ENCODE peak calls at places on chromosomes 13 and 19, in five cellular contexts. One of them, this sample, is unnamed.

GRCh38 chr13:41383400-41383799 is 72.3 kb downstream of the NAA16 start:
- DNase-seq in sigmoid colon: no peak
- DNase-seq in cardiac muscle cell: no peak
- DNase-seq in body of pancreas: no peak
- DNase-seq in thoracic aorta: no peak
- DNase-seq in this sample: no peak

GRCh38 chr13:44096906-44097305 is 217.2 kb downstream of the LACC1 start:
- DNase-seq in sigmoid colon: no peak
- DNase-seq in cardiac muscle cell: no peak
- DNase-seq in body of pancreas: no peak
- DNase-seq in thoracic aorta: no peak
- DNase-seq in this sample: no peak

GRCh38 chr19:55670280-55671053 is 4.6 kb upstream of the EPN1 start:
- DNase-seq in sigmoid colon: peak; percentile 85
- DNase-seq in cardiac muscle cell: peak; percentile 20
- DNase-seq in body of pancreas: peak; percentile 51
- DNase-seq in thoracic aorta: no peak
- DNase-seq in this sample: no peak

GRCh38 chr13:110234532-110234931 is 72.4 kb downstream of the COL4A1 start:
- DNase-seq in sigmoid colon: no peak
- DNase-seq in cardiac muscle cell: no peak
- DNase-seq in body of pancreas: no peak
- DNase-seq in thoracic aorta: no peak
- DNase-seq in this sample: no peak

GRCh38 chr13:31110617-31111016 is 51.1 kb downstream of the HSPH1 start:
- DNase-seq in sigmoid colon: no peak
- DNase-seq in cardiac muscle cell: no peak
- DNase-seq in body of pancreas: no peak
- DNase-seq in thoracic aorta: no peak
- DNase-seq in this sample: no peak

GRCh38 chr13:112990783-112991182 is 21.8 kb downstream of the MCF2L start:
- DNase-seq in sigmoid colon: no peak
- DNase-seq in cardiac muscle cell: no peak
- DNase-seq in body of pancreas: peak; percentile 82
- DNase-seq in thoracic aorta: no peak
- DNase-seq in this sample: no peak

GRCh38 chr19:32219392-32219791 is 126.0 kb upstream of the ZNF507 start:
- DNase-seq in sigmoid colon: no peak
- DNase-seq in cardiac muscle cell: no peak
- DNase-seq in body of pancreas: no peak
- DNase-seq in thoracic aorta: no peak
- DNase-seq in this sample: no peak

GRCh38 chr13:63044617-63045016 is 1629.0 kb upstream of the PCDH20 start:
- DNase-seq in sigmoid colon: no peak
- DNase-seq in cardiac muscle cell: no peak
- DNase-seq in body of pancreas: no peak
- DNase-seq in thoracic aorta: no peak
- DNase-seq in this sample: no peak

GRCh38 chr19:34480971-34481821 is at the start of gene WTIP:
- DNase-seq in sigmoid colon: peak; percentile 86
- DNase-seq in cardiac muscle cell: peak; percentile 95
- DNase-seq in body of pancreas: peak; percentile 67
- DNase-seq in thoracic aorta: peak; percentile 28
- DNase-seq in this sample: peak; percentile 21

GRCh38 chr13:34627905-34628682 is 314.0 kb upstream of the NBEA start:
- DNase-seq in sigmoid colon: no peak
- DNase-seq in cardiac muscle cell: no peak
- DNase-seq in body of pancreas: no peak
- DNase-seq in thoracic aorta: no peak
- DNase-seq in this sample: no peak

GRCh38 chr19:45901432-45901903 is 945 bp downstream of the MYPOP start:
- DNase-seq in sigmoid colon: peak; percentile 82
- DNase-seq in cardiac muscle cell: peak; percentile 67
- DNase-seq in body of pancreas: peak; percentile 55
- DNase-seq in thoracic aorta: no peak
- DNase-seq in this sample: no peak

GRCh38 chr19:39098365-39099269 is 14.4 kb downstream of the ACP7 start:
- DNase-seq in sigmoid colon: no peak
- DNase-seq in cardiac muscle cell: no peak
- DNase-seq in body of pancreas: no peak
- DNase-seq in thoracic aorta: no peak
- DNase-seq in this sample: no peak

GRCh38 chr19:18117692-18118378 is 20.3 kb downstream of the MAST3 start:
- DNase-seq in sigmoid colon: peak; percentile 93
- DNase-seq in cardiac muscle cell: peak; percentile 91
- DNase-seq in body of pancreas: peak; percentile 94
- DNase-seq in thoracic aorta: no peak
- DNase-seq in this sample: no peak

GRCh38 chr13:99382428-99383133 is 75.4 kb upstream of the GPR183 start:
- DNase-seq in sigmoid colon: peak; percentile 50
- DNase-seq in cardiac muscle cell: no peak
- DNase-seq in body of pancreas: no peak
- DNase-seq in thoracic aorta: no peak
- DNase-seq in this sample: no peak

GRCh38 chr19:33634361-33635091 is 12.8 kb downstream of the CHST8 start:
- DNase-seq in sigmoid colon: peak; percentile 46
- DNase-seq in cardiac muscle cell: no peak
- DNase-seq in body of pancreas: no peak
- DNase-seq in thoracic aorta: no peak
- DNase-seq in this sample: no peak

GRCh38 chr19:47633516-47633915 is 24.6 kb downstream of the BICRA start:
- DNase-seq in sigmoid colon: no peak
- DNase-seq in cardiac muscle cell: no peak
- DNase-seq in body of pancreas: no peak
- DNase-seq in thoracic aorta: no peak
- DNase-seq in this sample: peak; percentile 55

GRCh38 chr13:31043891-31044657 is 111.6 kb downstream of the TEX26 start:
- DNase-seq in sigmoid colon: peak; percentile 89
- DNase-seq in cardiac muscle cell: peak; percentile 91
- DNase-seq in body of pancreas: peak; percentile 75
- DNase-seq in thoracic aorta: peak; percentile 28
- DNase-seq in this sample: no peak

GRCh38 chr13:52994865-52995264 is 33.7 kb upstream of the OLFM4 start:
- DNase-seq in sigmoid colon: no peak
- DNase-seq in cardiac muscle cell: no peak
- DNase-seq in body of pancreas: no peak
- DNase-seq in thoracic aorta: no peak
- DNase-seq in this sample: no peak

GRCh38 chr13:94217370-94217769 is 262.1 kb downstream of the DCT start:
- DNase-seq in sigmoid colon: no peak
- DNase-seq in cardiac muscle cell: no peak
- DNase-seq in body of pancreas: no peak
- DNase-seq in thoracic aorta: no peak
- DNase-seq in this sample: no peak

GRCh38 chr13:77928909-77929308 is 10.3 kb upstream of the EDNRB start:
- DNase-seq in sigmoid colon: no peak
- DNase-seq in cardiac muscle cell: no peak
- DNase-seq in body of pancreas: no peak
- DNase-seq in thoracic aorta: no peak
- DNase-seq in this sample: no peak

GRCh38 chr19:51094696-51095279 is 12.1 kb upstream of the KLK14 start:
- DNase-seq in sigmoid colon: no peak
- DNase-seq in cardiac muscle cell: peak; percentile 25
- DNase-seq in body of pancreas: peak; percentile 52
- DNase-seq in thoracic aorta: no peak
- DNase-seq in this sample: no peak

GRCh38 chr19:39156230-39156890 is 30.8 kb downstream of the PAK4 start:
- DNase-seq in sigmoid colon: no peak
- DNase-seq in cardiac muscle cell: peak; percentile 32
- DNase-seq in body of pancreas: peak; percentile 76
- DNase-seq in thoracic aorta: no peak
- DNase-seq in this sample: no peak

GRCh38 chr13:45231722-45232121 is 30.9 kb upstream of the KCTD4 start:
- DNase-seq in sigmoid colon: no peak
- DNase-seq in cardiac muscle cell: peak; percentile 56
- DNase-seq in body of pancreas: no peak
- DNase-seq in thoracic aorta: no peak
- DNase-seq in this sample: no peak

GRCh38 chr13:109355129-109355528 is 431.3 kb downstream of the IRS2 start:
- DNase-seq in sigmoid colon: no peak
- DNase-seq in cardiac muscle cell: no peak
- DNase-seq in body of pancreas: no peak
- DNase-seq in thoracic aorta: no peak
- DNase-seq in this sample: no peak

GRCh38 chr19:31364956-31365355 is 15.7 kb upstream of the TSHZ3 start:
- DNase-seq in sigmoid colon: no peak
- DNase-seq in cardiac muscle cell: no peak
- DNase-seq in body of pancreas: no peak
- DNase-seq in thoracic aorta: no peak
- DNase-seq in this sample: no peak

GRCh38 chr13:41639955-41640780 is 182.8 kb downstream of the RGCC start:
- DNase-seq in sigmoid colon: peak; percentile 77
- DNase-seq in cardiac muscle cell: peak; percentile 49
- DNase-seq in body of pancreas: no peak
- DNase-seq in thoracic aorta: no peak
- DNase-seq in this sample: no peak

GRCh38 chr19:29840066-29840950 is 28.5 kb downstream of the CCNE1 start:
- DNase-seq in sigmoid colon: peak; percentile 45
- DNase-seq in cardiac muscle cell: no peak
- DNase-seq in body of pancreas: no peak
- DNase-seq in thoracic aorta: no peak
- DNase-seq in this sample: no peak

GRCh38 chr19:18865973-18866799 is 29.8 kb downstream of the CERS1 start:
- DNase-seq in sigmoid colon: no peak
- DNase-seq in cardiac muscle cell: peak; percentile 68
- DNase-seq in body of pancreas: no peak
- DNase-seq in thoracic aorta: no peak
- DNase-seq in this sample: no peak

GRCh38 chr13:108816381-108816780 is 187.0 kb downstream of the MYO16 start:
- DNase-seq in sigmoid colon: no peak
- DNase-seq in cardiac muscle cell: peak; percentile 36
- DNase-seq in body of pancreas: no peak
- DNase-seq in thoracic aorta: no peak
- DNase-seq in this sample: no peak

GRCh38 chr13:111049791-111050538 is 65.1 kb upstream of the ARHGEF7 start:
- DNase-seq in sigmoid colon: no peak
- DNase-seq in cardiac muscle cell: peak; percentile 44
- DNase-seq in body of pancreas: peak; percentile 31
- DNase-seq in thoracic aorta: no peak
- DNase-seq in this sample: no peak

GRCh38 chr19:2507109-2507508 is 31.2 kb downstream of the GADD45B start:
- DNase-seq in sigmoid colon: no peak
- DNase-seq in cardiac muscle cell: peak; percentile 58
- DNase-seq in body of pancreas: peak; percentile 74
- DNase-seq in thoracic aorta: no peak
- DNase-seq in this sample: no peak

GRCh38 chr19:11737964-11738745 is 591 bp downstream of the ZNF823 start:
- DNase-seq in sigmoid colon: peak; percentile 77
- DNase-seq in cardiac muscle cell: peak; percentile 27
- DNase-seq in body of pancreas: peak; percentile 82
- DNase-seq in thoracic aorta: peak; percentile 2
- DNase-seq in this sample: no peak

GRCh38 chr13:100333141-100333540 is 244.2 kb downstream of the PCCA start:
- DNase-seq in sigmoid colon: no peak
- DNase-seq in cardiac muscle cell: no peak
- DNase-seq in body of pancreas: no peak
- DNase-seq in thoracic aorta: no peak
- DNase-seq in this sample: no peak

GRCh38 chr13:89862011-89862690 is 1485.3 kb upstream of the MIR17HG start:
- DNase-seq in sigmoid colon: no peak
- DNase-seq in cardiac muscle cell: no peak
- DNase-seq in body of pancreas: no peak
- DNase-seq in thoracic aorta: no peak
- DNase-seq in this sample: no peak

GRCh38 chr13:89862691-89863036 is 1484.8 kb upstream of the MIR17HG start:
- DNase-seq in sigmoid colon: no peak
- DNase-seq in cardiac muscle cell: no peak
- DNase-seq in body of pancreas: no peak
- DNase-seq in thoracic aorta: no peak
- DNase-seq in this sample: no peak

GRCh38 chr13:89852570-89852969 is 1494.9 kb upstream of the MIR17HG start:
- DNase-seq in sigmoid colon: no peak
- DNase-seq in cardiac muscle cell: no peak
- DNase-seq in body of pancreas: no peak
- DNase-seq in thoracic aorta: no peak
- DNase-seq in this sample: no peak

GRCh38 chr13:89856512-89856911 is 1491.0 kb upstream of the MIR17HG start:
- DNase-seq in sigmoid colon: no peak
- DNase-seq in cardiac muscle cell: no peak
- DNase-seq in body of pancreas: no peak
- DNase-seq in thoracic aorta: no peak
- DNase-seq in this sample: no peak

DNA sequence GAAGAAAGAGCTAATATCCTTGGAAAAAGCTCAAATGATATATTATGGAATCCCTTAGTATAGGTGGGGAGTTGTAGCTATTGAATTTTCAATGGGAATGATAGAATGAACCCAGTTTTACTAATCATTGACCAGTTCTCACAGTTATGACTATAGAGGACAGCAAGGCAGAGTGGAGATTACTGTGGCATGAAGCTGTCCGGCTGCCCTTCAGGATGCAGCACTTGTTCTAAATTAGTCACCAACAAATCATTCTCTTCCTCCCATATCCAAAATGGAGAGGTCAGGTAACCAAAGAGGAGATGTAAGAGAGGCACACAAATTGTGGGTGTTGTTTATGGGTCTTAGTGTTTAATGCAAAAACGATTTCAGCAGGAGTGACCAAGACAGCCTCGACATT is 1490.0 kb upstream of the MIR17HG start:
- DNase-seq in sigmoid colon: no peak
- DNase-seq in cardiac muscle cell: no peak
- DNase-seq in body of pancreas: no peak
- DNase-seq in thoracic aorta: no peak
- DNase-seq in this sample: no peak
- H3K4me1 ChIP-seq in sigmoid colon: no peaks in the 10 kb centered on the region
- H3K4me1 ChIP-seq in cardiac muscle cell: no peaks in the 10 kb centered on the region
- H3K4me1 ChIP-seq in body of pancreas: no peaks in the 10 kb centered on the region
- H3K4me1 ChIP-seq in thoracic aorta: no peaks in the 10 kb centered on the region
- H3K4me1 ChIP-seq in this sample: no peaks in the 10 kb centered on the region

GRCh38 chr13:79503069-79503468 is 22.1 kb downstream of the NDFIP2 start:
- DNase-seq in sigmoid colon: no peak
- DNase-seq in cardiac muscle cell: no peak
- DNase-seq in body of pancreas: no peak
- DNase-seq in thoracic aorta: no peak
- DNase-seq in this sample: no peak
- H3K4me1 ChIP-seq in sigmoid colon: no peaks in the 10 kb centered on the region
- H3K4me1 ChIP-seq in cardiac muscle cell: peaks cover 12% of the 10 kb centered on the region
- H3K4me1 ChIP-seq in body of pancreas: peaks cover 19% of the 10 kb centered on the region
- H3K4me1 ChIP-seq in thoracic aorta: no peaks in the 10 kb centered on the region
- H3K4me1 ChIP-seq in this sample: peaks cover 22% of the 10 kb centered on the region

GRCh38 chr13:35857769-35858168 is 273.4 kb downstream of the DCLK1 start:
- DNase-seq in sigmoid colon: no peak
- DNase-seq in cardiac muscle cell: peak; percentile 33
- DNase-seq in body of pancreas: no peak
- DNase-seq in thoracic aorta: no peak
- DNase-seq in this sample: no peak
- H3K4me1 ChIP-seq in sigmoid colon: no peaks in the 10 kb centered on the region
- H3K4me1 ChIP-seq in cardiac muscle cell: peaks cover 3% of the 10 kb centered on the region
- H3K4me1 ChIP-seq in body of pancreas: no peaks in the 10 kb centered on the region
- H3K4me1 ChIP-seq in thoracic aorta: peaks cover 17% of the 10 kb centered on the region
- H3K4me1 ChIP-seq in this sample: peaks cover 4% of the 10 kb centered on the region

DNA sequence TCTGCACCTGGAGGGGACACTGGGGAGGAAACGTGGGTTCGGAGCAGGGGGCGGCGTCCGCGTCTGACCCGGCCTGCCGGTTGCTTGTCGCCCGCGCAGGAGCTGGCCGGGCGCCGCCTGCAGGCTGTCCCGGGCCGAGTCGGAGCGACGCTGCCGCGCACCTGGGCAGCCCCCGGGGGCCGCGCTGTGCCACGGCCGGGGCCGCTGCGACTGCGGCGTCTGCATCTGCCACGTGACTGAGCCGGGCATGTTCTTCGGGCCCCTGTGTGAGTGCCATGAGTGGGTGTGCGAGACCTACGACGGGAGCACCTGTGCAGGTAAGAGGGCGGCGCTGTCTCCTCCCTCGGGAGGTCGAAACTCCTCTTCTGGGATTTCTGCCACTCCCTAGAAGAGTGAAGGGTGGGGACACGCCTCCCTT is 1.3 kb downstream of the ITGBL1 start:
- DNase-seq in sigmoid colon: no peak
- DNase-seq in cardiac muscle cell: peak; percentile 5
- DNase-seq in body of pancreas: peak; percentile 55
- DNase-seq in thoracic aorta: no peak
- DNase-seq in this sample: no peak
- H3K4me1 ChIP-seq in sigmoid colon: no peaks in the 10 kb centered on the region
- H3K4me1 ChIP-seq in cardiac muscle cell: no peaks in the 10 kb centered on the region
- H3K4me1 ChIP-seq in body of pancreas: no peaks in the 10 kb centered on the region
- H3K4me1 ChIP-seq in thoracic aorta: peaks cover 37% of the 10 kb centered on the region
- H3K4me1 ChIP-seq in this sample: peaks cover 57% of the 10 kb centered on the region

This sample was measured in keratinocyte.